ENCODE peak calls at places on chromosome X, in six cellular contexts. W, N, J, H, A and X are unnamed samples.

GRCh38 chrX:108468486-108468885 is 28.8 kb downstream of the COL4A5 start:
- DNase-seq in W (peak), N (no peak), J (no peak), H (no peak), A (no peak), X (peak)

GRCh38 chrX:50769389-50770063 is 44.5 kb downstream of the SHROOM4 start:
- DNase-seq in W (no peak), N (no peak), J (no peak), H (no peak), A (no peak), X (no peak)

GRCh38 chrX:71235482-71235881 is 12.5 kb downstream of the GJB1 start:
- DNase-seq in W (no peak), N (no peak), J (no peak), H (no peak), A (no peak), X (no peak)

GRCh38 chrX:40483502-40483901 is 97.3 kb upstream of the ATP6AP2 start:
- DNase-seq in W (no peak), N (no peak), J (no peak), H (no peak), A (no peak), X (no peak)

GRCh38 chrX:40651620-40652223 is 4.4 kb upstream of the CXorf38 start:
- DNase-seq in W (peak), N (peak), J (no peak), H (peak), A (peak), X (peak)

GRCh38 chrX:148203531-148203930 is 222.4 kb downstream of the FMR1NB start:
- DNase-seq in W (no peak), N (no peak), J (no peak), H (no peak), A (no peak), X (no peak)

GRCh38 chrX:148380614-148381561 is 119.5 kb upstream of the AFF2 start:
- DNase-seq in W (no peak), N (peak), J (no peak), H (no peak), A (peak), X (peak)

GRCh38 chrX:47169726-47170515 is 23.7 kb upstream of the UBA1 start:
- DNase-seq in W (peak), N (no peak), J (no peak), H (no peak), A (no peak), X (peak)

GRCh38 chrX:41695464-41695863 is 6.7 kb downstream of the GPR34 start:
- DNase-seq in W (no peak), N (no peak), J (no peak), H (no peak), A (no peak), X (peak)

GRCh38 chrX:39667191-39667590 is 430.6 kb downstream of the BCOR start:
- DNase-seq in W (no peak), N (no peak), J (no peak), H (no peak), A (no peak), X (no peak)

GRCh38 chrX:7202206-7202605 is 54.3 kb upstream of the PUDP start:
- DNase-seq in W (no peak), N (no peak), J (no peak), H (no peak), A (no peak), X (no peak)

GRCh38 chrX:46750829-46751228 is 8.1 kb downstream of the SLC9A7 start:
- DNase-seq in W (no peak), N (no peak), J (no peak), H (no peak), A (no peak), X (no peak)

GRCh38 chrX:149979126-149979644 is 40.9 kb upstream of the EOLA2 start:
- DNase-seq in W (no peak), N (no peak), J (no peak), H (no peak), A (no peak), X (no peak)

GRCh38 chrX:129115104-129115503 is 408.2 kb downstream of the SMARCA1 start:
- DNase-seq in W (peak), N (no peak), J (no peak), H (no peak), A (peak), X (peak)

GRCh38 chrX:133776072-133776471 is 209.3 kb downstream of the GPC3 start:
- DNase-seq in W (no peak), N (no peak), J (no peak), H (no peak), A (peak), X (no peak)

GRCh38 chrX:15447985-15448639 is 45.0 kb downstream of the PIR start:
- DNase-seq in W (no peak), N (no peak), J (no peak), H (no peak), A (no peak), X (peak)

GRCh38 chrX:48972214-48973164 is 845 bp upstream of the KCND1 start:
- DNase-seq in W (peak), N (peak), J (no peak), H (no peak), A (peak), X (peak)

GRCh38 chrX:74419861-74420193 is 1.5 kb upstream of the SLC16A2 start:
- DNase-seq in W (peak), N (no peak), J (no peak), H (no peak), A (peak), X (no peak)

GRCh38 chrX:67636532-67636931 is 92.7 kb downstream of the AR start:
- DNase-seq in W (peak), N (no peak), J (no peak), H (no peak), A (no peak), X (peak)

GRCh38 chrX:20513185-20513584 is 246.5 kb upstream of the RPS6KA3 start:
- DNase-seq in W (no peak), N (no peak), J (no peak), H (no peak), A (no peak), X (no peak)

GRCh38 chrX:9311411-9312160 is 153.3 kb upstream of the TBL1X start:
- DNase-seq in W (no peak), N (no peak), J (no peak), H (no peak), A (no peak), X (no peak)

GRCh38 chrX:121161501-121161933 is 114.1 kb downstream of the GLUD2 start:
- DNase-seq in W (no peak), N (no peak), J (no peak), H (no peak), A (no peak), X (no peak)

GRCh38 chrX:147900349-147900748 is 11.4 kb upstream of the FMR1 start:
- DNase-seq in W (no peak), N (no peak), J (no peak), H (no peak), A (no peak), X (no peak)

GRCh38 chrX:107537815-107538214 is 88.4 kb downstream of the FRMPD3 start:
- DNase-seq in W (peak), N (peak), J (no peak), H (peak), A (peak), X (peak)